ENCODE peak calls at places on chromosomes 11 and 22, in five cellular contexts. Q is activated CD4-positive, alpha-beta T cell treated with anti-CD3 and anti-CD28 coated beads for 4 hours; T is right atrium auricular region; Y is NCI-H2081; M is fibroblast of pulmonary artery. N is an unnamed sample.

GRCh38 chr11:106493751-106494150 is 416.3 kb downstream of the AASDHPPT start:
- DNase-seq in Q (no peak), T (no peak), Y (no peak), M (peak; percentile 30), N (no peak)

GRCh38 chr11:35372565-35373283 is 46.6 kb downstream of the SLC1A2 start:
- DNase-seq in Q (no peak), T (no peak), Y (no peak), M (no peak), N (no peak)

GRCh38 chr11:64809781-64810241 is 540 bp downstream of the MEN1 start:
- DNase-seq in Q (no peak), T (no peak), Y (no peak), M (peak; percentile 3), N (peak; percentile 28)

GRCh38 chr11:130457909-130458729 is 9.7 kb downstream of the ADAMTS15 start:
- DNase-seq in Q (no peak), T (no peak), Y (no peak), M (no peak), N (no peak)

GRCh38 chr11:57405271-57405890 is 14.9 kb upstream of the PRG2 start:
- DNase-seq in Q (no peak), T (peak; percentile 61), Y (no peak), M (no peak), N (no peak)

GRCh38 chr11:75625970-75626691 is 42.7 kb downstream of the MAP6 start:
- DNase-seq in Q (no peak), T (no peak), Y (no peak), M (peak; percentile 77), N (peak; percentile 28)

GRCh38 chr11:23413057-23413456 is 552.8 kb upstream of the CCDC179 start:
- DNase-seq in Q (no peak), T (no peak), Y (no peak), M (no peak), N (no peak)

GRCh38 chr11:57364851-57365660 is 15.9 kb downstream of the PRG3 start:
- DNase-seq in Q (no peak), T (no peak), Y (no peak), M (no peak), N (no peak)

GRCh38 chr22:20406686-20407408 is 12.9 kb downstream of the ZNF74 start:
- DNase-seq in Q (no peak), T (no peak), Y (no peak), M (no peak), N (no peak)

GRCh38 chr11:8011981-8012444 is 24.9 kb downstream of the EIF3F start:
- DNase-seq in Q (no peak), T (no peak), Y (no peak), M (peak; percentile 71), N (no peak)

N was measured in dermis blood vessel endothelial cell.